ENCODE peak calls at places on chromosomes 11 and 22, in ten cellular contexts. N is GM23338, T is HepG2, B is PC-3, L is MM.1S, Z is HCT116, C is PC-9, K is K562, S is fibroblast of lung, P is neural progenitor cell. E is an unnamed sample.

GRCh38 chr22:23282089-23282501 is 101.8 kb downstream of the BCR start:
- DNase-seq in T (no peak), S (peak), C (peak), K (no peak), N (no peak), P (no peak), Z (peak), L (no peak), B (peak), E (peak)

GRCh38 chr11:91932151-91932821 is 292.3 kb upstream of the FAT3 start:
- DNase-seq in B (peak), N (peak), Z (no peak), C (peak), T (no peak), P (no peak), S (peak), L (no peak), K (no peak), E (peak)

GRCh38 chr11:36492724-36493304 is 17.3 kb downstream of the TRAF6 start:
- DNase-seq in C (no peak), S (peak), L (peak), N (peak), T (peak), P (peak), Z (peak), B (peak), K (peak), E (peak)

GRCh38 chr11:12761029-12761428 is 86.8 kb downstream of the TEAD1 start:
- DNase-seq in N (no peak), B (peak), P (no peak), K (no peak), Z (peak), C (no peak), L (no peak), S (peak), T (no peak), E (peak)

GRCh38 chr11:22742149-22742548 is 75.7 kb downstream of the GAS2 start:
- DNase-seq in L (no peak), C (no peak), S (no peak), Z (no peak), T (no peak), B (no peak), N (no peak), P (no peak), K (no peak), E (no peak)

GRCh38 chr22:17774206-17774927 is at the start of gene BID:
- DNase-seq in P (peak), S (peak), L (peak), C (no peak), B (peak), K (peak), T (no peak), N (peak), Z (no peak), E (peak)

GRCh38 chr22:40383905-40384304 is 13.5 kb downstream of the SGSM3 start:
- DNase-seq in L (no peak), T (no peak), P (no peak), C (no peak), Z (no peak), S (peak), B (no peak), N (no peak), K (no peak), E (peak)

GRCh38 chr11:10731064-10731680 is 19.9 kb upstream of the CTR9 start:
- DNase-seq in B (no peak), L (no peak), C (no peak), Z (no peak), K (no peak), N (no peak), S (peak), T (no peak), P (no peak), E (peak)

DNA sequence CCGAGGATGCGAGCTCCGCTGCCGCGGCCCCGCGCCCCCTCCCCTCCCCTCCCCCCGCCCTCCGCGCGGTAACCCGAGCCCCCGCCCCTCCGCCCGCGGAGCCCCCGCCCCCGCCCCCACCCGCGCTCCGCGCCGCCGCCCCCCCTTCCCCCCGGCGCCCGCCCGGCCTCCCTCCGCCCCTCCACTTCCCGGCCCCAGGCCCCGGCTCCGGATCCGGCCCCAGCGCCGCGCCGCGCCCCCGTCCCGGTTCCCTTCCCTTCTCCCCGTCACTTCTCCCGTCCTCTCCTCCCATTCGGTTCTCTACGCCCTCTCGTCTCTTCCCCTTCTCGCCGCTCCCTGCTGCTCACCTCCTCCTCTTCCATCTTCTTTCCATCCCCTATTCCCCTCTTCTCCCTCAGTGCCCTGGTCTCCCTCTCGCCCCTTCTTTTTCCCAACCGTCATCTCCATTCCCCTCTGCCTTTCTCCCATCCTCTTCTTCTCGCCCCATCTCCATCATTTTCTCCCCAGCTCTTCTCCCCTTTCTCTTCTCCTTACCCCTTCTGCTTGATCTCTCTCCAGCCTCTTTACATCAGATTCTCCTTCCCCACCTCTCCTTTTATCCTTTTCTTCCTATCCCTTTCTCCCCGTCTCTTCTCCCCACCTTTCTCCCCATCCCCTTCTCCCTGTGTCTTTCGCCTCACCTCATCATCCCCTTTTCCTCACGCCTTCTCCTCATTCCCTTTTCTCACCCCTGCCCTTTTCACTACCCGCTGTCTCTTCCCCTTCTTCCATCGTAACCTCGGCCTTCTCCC is at the start of gene DCHS1:
- DNase-seq in C (no peak), S (no peak), N (peak), P (peak), L (no peak), K (no peak), T (no peak), Z (no peak), B (no peak), E (peak)
- TF ChIP-seq EZH2 in C (no peak), S (peak), N (no peak), P (no peak), L (no peak), K (no peak), T (peak), Z (no peak), B (no peak), E (no peak)

GRCh38 chr11:1572200-1573076 is at the start of gene DUSP8:
- DNase-seq in Z (peak), L (peak), T (peak), P (peak), B (peak), C (peak), N (peak), K (peak), S (peak), E (peak)
- TF ChIP-seq EZH2 in Z (no peak), L (peak), T (no peak), P (peak), B (no peak), C (no peak), N (peak), K (no peak), S (no peak), E (peak)

GRCh38 chr22:46823248-46823647 is 60.8 kb downstream of the TBC1D22A start:
- DNase-seq in K (no peak), P (no peak), Z (no peak), L (no peak), C (no peak), S (no peak), T (no peak), B (no peak), N (no peak), E (no peak)

GRCh38 chr22:46825145-46825544 is 62.7 kb downstream of the TBC1D22A start:
- DNase-seq in P (no peak), N (no peak), Z (no peak), C (no peak), T (no peak), S (peak), B (no peak), K (no peak), L (no peak), E (no peak)

GRCh38 chr22:46824348-46824909 is 62.0 kb downstream of the TBC1D22A start:
- DNase-seq in K (no peak), P (no peak), L (no peak), Z (no peak), C (no peak), T (no peak), B (no peak), N (no peak), S (no peak), E (no peak)

GRCh38 chr22:46826438-46826837 is 64.0 kb downstream of the TBC1D22A start:
- DNase-seq in N (no peak), K (no peak), C (no peak), L (no peak), B (no peak), T (no peak), Z (no peak), P (no peak), S (no peak), E (no peak)

GRCh38 chr22:46823654-46824053 is 61.2 kb downstream of the TBC1D22A start:
- DNase-seq in S (no peak), N (no peak), T (no peak), K (no peak), L (no peak), P (no peak), C (no peak), B (no peak), Z (no peak), E (no peak)
- TF ChIP-seq EZH2 in S (no peak), N (no peak), T (no peak), K (no peak), L (no peak), P (no peak), C (no peak), B (no peak), Z (no peak), E (no peak)

GRCh38 chr11:132627981-132628380 is 904.3 kb downstream of the OPCML start:
- DNase-seq in Z (no peak), T (no peak), P (no peak), S (no peak), C (no peak), N (no peak), L (no peak), K (no peak), B (no peak), E (no peak)
- TF ChIP-seq EZH2 in Z (no peak), T (no peak), P (no peak), S (no peak), C (no peak), N (no peak), L (no peak), K (no peak), B (no peak), E (no peak)

DNA sequence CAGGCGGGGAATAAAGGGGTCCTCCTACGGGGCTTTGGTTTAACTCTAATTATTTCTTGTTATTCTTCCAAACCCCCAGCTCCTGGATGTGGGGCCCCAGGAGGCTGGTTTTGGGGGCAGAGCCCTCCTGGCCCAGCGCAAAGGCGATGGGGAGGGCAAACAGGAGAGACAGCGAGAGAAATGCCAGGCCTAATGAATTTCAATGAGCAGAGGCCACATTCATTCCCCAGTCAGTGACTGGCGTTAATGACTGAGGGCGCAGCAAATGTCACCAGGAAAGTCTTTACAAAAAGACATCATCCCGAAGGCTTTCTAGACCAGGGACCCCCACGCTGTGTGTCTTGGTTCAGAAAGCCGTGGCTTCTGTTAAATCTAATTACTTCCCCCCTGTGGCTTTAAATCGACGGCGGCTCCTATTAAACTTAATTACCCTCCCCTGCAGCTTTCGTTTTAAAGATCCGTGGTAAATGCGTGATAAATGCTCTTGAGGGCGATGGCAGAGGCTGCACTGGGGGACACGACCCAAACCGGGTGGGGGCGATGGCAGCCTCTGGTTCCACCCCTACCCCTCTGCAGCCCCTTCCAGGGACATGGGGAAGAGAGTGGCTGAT is 1.5 kb upstream of the FGF19 start:
- DNase-seq in P (peak), L (no peak), S (no peak), T (no peak), K (no peak), C (no peak), Z (no peak), N (no peak), B (no peak), E (no peak)
- TF ChIP-seq EZH2 in P (no peak), L (no peak), S (no peak), T (no peak), K (no peak), C (no peak), Z (no peak), N (no peak), B (no peak), E (peak)

E was measured in GM23248.